ENCODE peak calls at places on chromosomes 16 and 17, in eight cellular contexts. H, Y, X, U, T, Z, E and W are unnamed samples.

GRCh38 chr16:54165174-54165911 is 121.2 kb downstream of the IRX3 start:
- DNase-seq in X (no peak), Y (no peak), T (no peak), H (no peak), U (no peak), Z (no peak), E (no peak), W (no peak)

GRCh38 chr17:73690581-73691135 is 46.4 kb upstream of the SDK2 start:
- DNase-seq in Z (no peak), H (no peak), E (no peak), U (no peak), T (no peak), X (no peak), Y (no peak), W (no peak)

GRCh38 chr17:75159196-75160031 is 5.1 kb upstream of the JPT1 start:
- DNase-seq in Z (no peak), E (no peak), H (no peak), X (no peak), T (no peak), U (no peak), Y (no peak), W (no peak)

GRCh38 chr16:29816694-29817441 is 916 bp downstream of the PAGR1 start:
- DNase-seq in T (peak; percentile 86), Y (no peak), E (no peak), H (peak; percentile 24), Z (peak; percentile 91), X (peak; percentile 48), U (peak; percentile 24), W (peak; percentile 64)

GRCh38 chr17:49745175-49746139 is 18.5 kb downstream of the FAM117A start:
- DNase-seq in E (no peak), Z (no peak), U (no peak), X (no peak), H (no peak), Y (no peak), T (no peak), W (no peak)

GRCh38 chr16:54947616-54948015 is 17.0 kb downstream of the IRX5 start:
- DNase-seq in U (no peak), Z (no peak), E (no peak), H (no peak), T (no peak), X (no peak), Y (no peak), W (no peak)

GRCh38 chr16:86929149-86929871 is 351.0 kb downstream of the FOXL1 start:
- DNase-seq in Y (no peak), E (no peak), T (no peak), Z (no peak), X (no peak), H (no peak), U (no peak), W (no peak)

GRCh38 chr16:11683140-11683539 is 14.9 kb downstream of the SNN start:
- DNase-seq in X (no peak), E (no peak), Y (no peak), Z (no peak), H (no peak), U (no peak), T (no peak), W (no peak)

GRCh38 chr17:81429813-81430510 is 34.7 kb downstream of the BAHCC1 start:
- DNase-seq in Z (no peak), E (no peak), Y (peak; percentile 61), T (peak; percentile 90), X (no peak), H (peak; percentile 52), U (no peak), W (no peak)

GRCh38 chr17:60745544-60745943 is 67.9 kb downstream of the BCAS3 start:
- DNase-seq in H (no peak), X (no peak), Z (no peak), U (no peak), E (no peak), T (no peak), Y (no peak), W (no peak)

GRCh38 chr17:2690165-2691068 is 21.1 kb downstream of the CLUH start:
- DNase-seq in H (no peak), T (no peak), U (no peak), X (no peak), Z (peak; percentile 78), E (no peak), Y (no peak), W (no peak)

GRCh38 chr17:62724398-62725146 is 83.5 kb downstream of the MARCHF10 start:
- DNase-seq in E (peak; percentile 67), Z (no peak), T (peak; percentile 21), Y (no peak), U (no peak), X (peak; percentile 44), H (no peak), W (no peak)

GRCh38 chr16:51155901-51156810 is 5.1 kb upstream of the SALL1 start:
- DNase-seq in Z (no peak), Y (peak; percentile 46), E (no peak), U (no peak), H (no peak), T (no peak), X (no peak), W (no peak)

GRCh38 chr17:2030779-2031163 is 818 bp downstream of the DPH1 start:
- DNase-seq in Y (no peak), E (no peak), X (no peak), T (no peak), H (no peak), Z (peak; percentile 65), U (no peak), W (no peak)

GRCh38 chr16:75238132-75238852 is 13.1 kb downstream of the BCAR1 start:
- DNase-seq in E (no peak), U (no peak), X (no peak), T (peak; percentile 50), Y (peak; percentile 77), Z (no peak), H (peak; percentile 48), W (no peak)

GRCh38 chr16:78882150-78882549 is 718.4 kb downstream of the MAF start:
- DNase-seq in Y (no peak), E (no peak), T (no peak), H (no peak), U (no peak), Z (no peak), X (no peak), W (no peak)

GRCh38 chr17:64628641-64629040 is 33.5 kb downstream of the SMURF2 start:
- DNase-seq in U (no peak), E (no peak), T (no peak), H (no peak), Z (no peak), X (no peak), Y (no peak), W (no peak)

GRCh38 chr16:14199624-14200023 is 128.5 kb downstream of the MRTFB start:
- DNase-seq in X (no peak), T (no peak), E (no peak), U (no peak), H (no peak), Z (no peak), Y (no peak), W (no peak)